ENCODE peak calls at places on chromosomes 6 and 20, in four cellular contexts. W is WTC11, U is A549, V is HepG2. J is an unnamed sample.

GRCh38 chr6:166333172-166333995 is 9.0 kb downstream of the SFT2D1 start:
- DNase-seq in W (no peak), U (no peak), V (no peak), J (no peak)

GRCh38 chr6:12483712-12484111 is 193.6 kb downstream of the EDN1 start:
- DNase-seq in W (no peak), U (peak; percentile 95), V (no peak), J (no peak)

GRCh38 chr6:19587238-19587942 is 249.8 kb upstream of the ID4 start:
- DNase-seq in W (no peak), U (no peak), V (no peak), J (no peak)

GRCh38 chr6:7139835-7140470 is 32.2 kb downstream of the RREB1 start:
- DNase-seq in W (no peak), U (no peak), V (peak; percentile 97), J (no peak)

GRCh38 chr20:17934141-17934862 is 34.3 kb downstream of the SNX5 start:
- DNase-seq in W (no peak), U (no peak), V (no peak), J (no peak)

GRCh38 chr6:5730586-5731263 is 276.0 kb downstream of the NRN1 start:
- DNase-seq in W (no peak), U (no peak), V (no peak), J (no peak)

GRCh38 chr6:131867744-131868143 is 59.9 kb downstream of the ENPP1 start:
- DNase-seq in W (no peak), U (no peak), V (peak; percentile 92), J (no peak)

GRCh38 chr6:32223258-32224235 is at the start of gene NOTCH4:
- DNase-seq in W (no peak), U (no peak), V (no peak), J (no peak)

GRCh38 chr20:41398408-41398807 is 31.8 kb upstream of the EMILIN3 start:
- DNase-seq in W (no peak), U (no peak), V (no peak), J (no peak)

GRCh38 chr6:129744201-129744879 is 34.4 kb upstream of the ARHGAP18 start:
- DNase-seq in W (no peak), U (peak; percentile 23), V (peak; percentile 76), J (no peak)

GRCh38 chr6:142009647-142010046 is 123.1 kb upstream of the GJE1 start:
- DNase-seq in W (no peak), U (no peak), V (no peak), J (no peak)

GRCh38 chr6:39416728-39417127 is 94.2 kb upstream of the KCNK16 start:
- DNase-seq in W (no peak), U (peak; percentile 37), V (no peak), J (peak; percentile 64)

GRCh38 chr6:45714795-45715507 is 300.7 kb downstream of the CLIC5 start:
- DNase-seq in W (peak; percentile 50), U (peak; percentile 67), V (peak; percentile 74), J (peak; percentile 49)

GRCh38 chr6:137223370-137224131 is 4.4 kb upstream of the IFNGR1 start:
- DNase-seq in W (no peak), U (peak; percentile 75), V (peak; percentile 53), J (no peak)

GRCh38 chr20:33554914-33555420 is 65.1 kb downstream of the CBFA2T2 start:
- DNase-seq in W (no peak), U (peak; percentile 91), V (peak; percentile 98), J (no peak)

GRCh38 chr6:128655978-128656498 is 135.6 kb upstream of the PTPRK start:
- DNase-seq in W (no peak), U (peak; percentile 49), V (no peak), J (no peak)

GRCh38 chr6:101597711-101598110 is 204.2 kb downstream of the GRIK2 start:
- DNase-seq in W (no peak), U (no peak), V (no peak), J (no peak)

GRCh38 chr20:1816384-1817381 is 78.5 kb upstream of the SIRPA start:
- DNase-seq in W (no peak), U (peak; percentile 55), V (no peak), J (no peak)

GRCh38 chr6:134267917-134268361 is 50.0 kb downstream of the SGK1 start:
- DNase-seq in W (peak; percentile 49), U (no peak), V (peak; percentile 19), J (peak; percentile 57)

GRCh38 chr20:25251558-25251957 is 3.7 kb downstream of the PYGB start:
- DNase-seq in W (no peak), U (no peak), V (no peak), J (no peak)

GRCh38 chr6:40170856-40171255 is 236.6 kb upstream of the MOCS1 start:
- DNase-seq in W (no peak), U (no peak), V (no peak), J (no peak)

GRCh38 chr20:57499676-57500075 is 25.3 kb downstream of the CTCFL start:
- DNase-seq in W (no peak), U (no peak), V (no peak), J (no peak)

GRCh38 chr6:89351632-89352328 is 742 bp downstream of the UBE2J1 start:
- DNase-seq in W (no peak), U (no peak), V (no peak), J (no peak)

GRCh38 chr6:130935978-130936377 is 108.8 kb downstream of the SMLR1 start:
- DNase-seq in W (no peak), U (no peak), V (no peak), J (no peak)

GRCh38 chr6:69894578-69895347 is 28.4 kb downstream of the COL19A1 start:
- DNase-seq in W (no peak), U (no peak), V (no peak), J (no peak)

GRCh38 chr6:34674268-34674639 is 22.3 kb downstream of the ILRUN start:
- DNase-seq in W (no peak), U (no peak), V (peak; percentile 91), J (no peak)

GRCh38 chr6:36721369-36722140 is 23.9 kb downstream of the RAB44 start:
- DNase-seq in W (no peak), U (no peak), V (no peak), J (no peak)

GRCh38 chr6:36718560-36718959 is 20.9 kb downstream of the RAB44 start:
- DNase-seq in W (no peak), U (no peak), V (no peak), J (no peak)

GRCh38 chr6:36719126-36719525 is 21.5 kb downstream of the RAB44 start:
- DNase-seq in W (no peak), U (no peak), V (no peak), J (no peak)

GRCh38 chr6:36722365-36722764 is 24.7 kb downstream of the RAB44 start:
- DNase-seq in W (no peak), U (no peak), V (no peak), J (no peak)

DNA sequence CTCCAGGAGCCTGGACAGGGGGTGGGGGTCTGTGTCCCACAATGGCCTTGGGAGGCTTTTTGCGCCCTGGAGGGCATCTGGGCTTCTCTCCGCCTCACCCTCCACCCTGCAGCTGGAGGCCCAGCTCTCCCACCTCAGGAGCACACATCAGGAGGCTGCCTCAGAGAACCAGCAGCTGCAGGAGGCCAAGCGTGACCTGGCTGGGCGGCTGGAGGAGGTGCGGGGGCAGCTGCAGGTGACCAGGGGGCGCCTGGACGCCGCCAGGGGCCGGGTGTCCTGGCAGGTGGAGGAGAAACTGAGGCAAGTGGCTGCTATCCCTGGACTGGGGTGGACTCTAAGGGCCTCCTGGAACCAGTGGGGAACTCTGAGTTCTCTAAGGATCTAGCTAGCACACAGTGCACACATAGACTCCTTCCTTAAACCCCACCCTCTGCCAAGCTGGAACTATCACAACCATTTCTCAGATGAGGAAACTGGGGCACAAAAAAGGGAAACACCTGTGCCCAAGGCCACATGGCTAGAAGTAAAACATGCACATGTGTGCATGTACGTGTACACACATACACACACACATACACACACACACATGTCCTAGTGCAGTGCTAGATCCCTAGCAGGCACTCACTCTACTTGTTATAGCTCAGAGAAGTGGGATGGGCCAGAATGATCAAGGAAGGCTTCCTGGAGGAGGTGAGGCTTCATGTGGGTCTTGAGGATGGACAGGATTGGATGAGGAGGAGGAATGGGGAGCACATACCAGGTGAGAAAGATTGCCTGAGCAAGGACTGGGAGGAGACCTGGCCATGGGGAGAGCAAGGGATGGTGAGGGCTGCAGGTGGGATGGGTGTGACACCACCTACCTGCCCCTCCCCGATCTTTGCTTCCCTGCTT is 22.9 kb downstream of the RAB44 start:
- DNase-seq in W (no peak), U (no peak), V (no peak), J (no peak)
- TF ChIP-seq USF2 in W (no peak), U (no peak), V (no peak), J (no peak)

GRCh38 chr20:48826883-48827771 is 672 bp downstream of the PREX1 start:
- DNase-seq in W (peak; percentile 52), U (peak; percentile 54), V (no peak), J (no peak)
- TF ChIP-seq USF2 in W (no peak), U (no peak), V (no peak), J (no peak)

DNA sequence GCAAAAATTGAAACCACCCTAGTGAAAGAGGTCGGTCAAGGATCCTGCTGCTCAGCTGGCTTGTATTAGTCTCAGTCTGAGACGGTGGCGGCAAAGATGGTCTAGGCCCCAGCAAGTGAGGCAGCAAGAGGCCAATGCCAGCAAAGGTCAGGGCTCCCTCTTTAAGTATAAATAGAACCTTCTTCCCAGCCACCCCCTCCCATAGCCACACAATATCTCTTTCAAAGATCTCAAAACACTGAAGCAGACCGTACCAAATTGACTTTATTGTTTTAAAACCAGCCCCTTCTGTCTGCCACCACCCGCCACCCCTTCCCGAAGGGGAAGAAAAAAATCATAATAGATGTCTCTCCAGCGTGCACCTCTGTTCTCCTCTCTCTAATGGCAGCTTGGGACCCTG is 140.5 kb downstream of the EYA2 start:
- DNase-seq in W (no peak), U (no peak), V (no peak), J (no peak)
- TF ChIP-seq USF2 in W (no peak), U (no peak), V (no peak), J (no peak)

GRCh38 chr6:3447005-3447404 is 9.8 kb downstream of the SLC22A23 start:
- DNase-seq in W (no peak), U (no peak), V (no peak), J (no peak)

GRCh38 chr6:3450888-3451287 is 6.0 kb downstream of the SLC22A23 start:
- DNase-seq in W (no peak), U (no peak), V (no peak), J (no peak)

GRCh38 chr6:3449321-3449720 is 7.5 kb downstream of the SLC22A23 start:
- DNase-seq in W (no peak), U (no peak), V (no peak), J (no peak)

GRCh38 chr6:3451498-3451897 is 5.4 kb downstream of the SLC22A23 start:
- DNase-seq in W (no peak), U (no peak), V (no peak), J (no peak)

GRCh38 chr6:3449750-3450305 is 7.0 kb downstream of the SLC22A23 start:
- DNase-seq in W (no peak), U (no peak), V (no peak), J (no peak)
- TF ChIP-seq USF2 in W (no peak), U (no peak), V (no peak), J (no peak)

J was measured in H1.